ENCODE peak calls at places on chromosomes 13 and 19, in seven cellular contexts. X is upper lobe of right lung, R is keratinocyte, H is astrocyte of the spinal cord, J is K562, Q is fibroblast of lung, T is mammary epithelial cell. N is an unnamed sample.
A peak's percentile ranks its signal among the peaks of the same experiment; 100 is the strongest.

GRCh38 chr19:7657047-7657779 is 11.6 kb upstream of the RETN start:
- DNase-seq in X (peak; percentile 87), R (no peak), H (no peak), J (no peak), Q (peak; percentile 8), T (no peak), N (no peak)

GRCh38 chr13:101019126-101019525 is 344.5 kb upstream of the TMTC4 start:
- DNase-seq in X (no peak), R (no peak), H (peak; percentile 17), J (no peak), Q (no peak), T (no peak), N (peak; percentile 63)

GRCh38 chr19:56748443-56748842 is 76.9 kb upstream of the ZNF835 start:
- DNase-seq in X (no peak), R (no peak), H (no peak), J (no peak), Q (peak; percentile 14), T (no peak), N (no peak)

GRCh38 chr19:18514800-18515682 is 6.8 kb downstream of the ELL start:
- DNase-seq in X (peak; percentile 81), R (no peak), H (peak; percentile 51), J (no peak), Q (peak; percentile 92), T (no peak), N (peak; percentile 78)

GRCh38 chr19:11570039-11570462 is 7.4 kb downstream of the ACP5 start:
- DNase-seq in X (no peak), R (no peak), H (no peak), J (no peak), Q (no peak), T (no peak), N (no peak)

GRCh38 chr13:59038824-59039223 is 1124.9 kb downstream of the DIAPH3 start:
- DNase-seq in X (no peak), R (no peak), H (peak; percentile 69), J (no peak), Q (peak; percentile 50), T (no peak), N (no peak)

GRCh38 chr19:58518261-58519086 is 1.1 kb downstream of the ZBTB45 start:
- DNase-seq in X (no peak), R (no peak), H (no peak), J (no peak), Q (no peak), T (no peak), N (no peak)

GRCh38 chr19:28314771-28315170 is 898.2 kb downstream of the UQCRFS1 start:
- DNase-seq in X (no peak), R (no peak), H (no peak), J (no peak), Q (no peak), T (no peak), N (no peak)

GRCh38 chr13:104021806-104022397 is 955.7 kb upstream of the SLC10A2 start:
- DNase-seq in X (no peak), R (no peak), H (no peak), J (no peak), Q (no peak), T (no peak), N (no peak)

GRCh38 chr19:17076539-17076919 is 952 bp downstream of the MYO9B start:
- DNase-seq in X (no peak), R (no peak), H (no peak), J (no peak), Q (no peak), T (peak; percentile 27), N (no peak)

GRCh38 chr19:47582320-47582909 is 9.5 kb upstream of the ZNF541 start:
- DNase-seq in X (no peak), R (no peak), H (peak; percentile 22), J (no peak), Q (peak; percentile 80), T (no peak), N (no peak)

GRCh38 chr19:12365094-12365371 is 450 bp downstream of the ZNF442 start:
- DNase-seq in X (no peak), R (no peak), H (peak; percentile 18), J (no peak), Q (peak; percentile 18), T (peak; percentile 30), N (no peak)

GRCh38 chr13:97436845-97437244 is 2.9 kb downstream of the RAP2A start:
- DNase-seq in X (no peak), R (no peak), H (no peak), J (no peak), Q (no peak), T (no peak), N (no peak)
- H3K4me3 ChIP-seq in X (peak overlapping the region; percentile 85), R (no peak overlapping the region), H (no peak overlapping the region), J (no peak overlapping the region), Q (peak overlapping the region; percentile 92), T (no peak overlapping the region), N (no peak overlapping the region)

DNA sequence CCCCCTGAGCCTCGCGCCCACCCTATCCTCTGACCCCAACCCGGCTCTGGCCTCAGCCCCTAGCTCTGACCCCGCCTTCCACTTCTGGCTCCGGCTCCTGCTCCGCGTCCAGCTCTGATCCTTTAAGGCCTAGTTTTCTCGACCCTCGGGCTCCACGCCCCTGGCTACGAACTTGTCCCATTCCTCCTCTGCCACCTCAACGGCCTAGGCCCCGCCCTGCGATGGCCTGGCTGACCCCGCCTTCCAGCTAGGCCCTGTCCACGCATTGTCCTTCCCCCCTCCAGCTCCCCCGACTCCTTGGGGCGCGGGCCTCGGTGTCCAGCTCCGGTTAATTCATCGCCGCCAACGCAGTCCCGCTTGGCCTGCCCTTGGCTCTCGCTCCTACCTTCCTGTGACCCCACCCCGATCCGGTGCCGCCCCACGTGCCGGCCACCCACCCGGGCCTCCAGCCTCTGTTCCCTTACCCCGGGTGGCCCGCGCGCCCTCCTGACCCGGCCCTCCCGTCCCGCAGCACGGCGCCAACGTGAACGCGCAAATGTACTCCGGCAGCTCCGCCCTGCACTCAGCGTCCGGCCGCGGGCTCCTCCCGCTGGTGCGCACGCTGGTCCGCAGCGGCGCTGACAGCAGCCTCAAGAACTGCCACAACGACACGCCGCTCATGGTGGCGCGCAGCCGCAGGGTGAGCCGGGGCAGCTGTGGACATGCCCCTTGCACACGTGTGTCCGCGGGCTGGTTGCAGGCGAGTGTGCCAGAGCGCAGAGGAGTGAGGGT is 9.4 kb downstream of the BCL3 start:
- DNase-seq in X (peak; percentile 85), R (no peak), H (peak; percentile 66), J (no peak), Q (peak; percentile 76), T (no peak), N (no peak)
- TF ChIP-seq CTCF in X (no peak), R (no peak), H (peak; percentile 21), J (no peak), Q (no peak), T (no peak), N (no peak)

GRCh38 chr19:15199652-15200574 is 882 bp downstream of the NOTCH3 start:
- DNase-seq in X (no peak), R (no peak), H (no peak), J (peak; percentile 59), Q (no peak), T (no peak), N (no peak)
- H3K4me3 ChIP-seq in X (peak overlapping the region; percentile 52), R (peak overlapping the region; percentile 57), H (peak overlapping the region; percentile 60), J (no peak overlapping the region), Q (peak overlapping the region; percentile 54), T (peak overlapping the region; percentile 86), N (peak overlapping the region; percentile 22)

GRCh38 chr19:3061214-3062161 is 807 bp downstream of the TLE5 start:
- DNase-seq in X (peak; percentile 83), R (no peak), H (no peak), J (peak; percentile 85), Q (peak; percentile 53), T (no peak), N (no peak)
- TF ChIP-seq CTCF in X (peak; percentile 39), R (peak; percentile 20), H (peak; percentile 8), J (peak; percentile 56), Q (peak; percentile 13), T (no peak), N (no peak)

GRCh38 chr19:10135551-10136334 is 16.0 kb upstream of the EIF3G start:
- DNase-seq in X (peak; percentile 91), R (no peak), H (no peak), J (no peak), Q (no peak), T (peak; percentile 67), N (no peak)
- H3K4me3 ChIP-seq in X (peak overlapping the region; percentile 45), R (no peak overlapping the region), H (no peak overlapping the region), J (no peak overlapping the region), Q (no peak overlapping the region), T (peak overlapping the region; percentile 29), N (no peak overlapping the region)

GRCh38 chr19:30406220-30406944 is 34.2 kb downstream of the ZNF536 start:
- DNase-seq in X (no peak), R (no peak), H (no peak), J (no peak), Q (peak; percentile 1), T (no peak), N (no peak)
- TF ChIP-seq CTCF in X (peak; percentile 33), R (peak; percentile 5), H (no peak), J (peak; percentile 36), Q (no peak), T (no peak), N (no peak)

DNA sequence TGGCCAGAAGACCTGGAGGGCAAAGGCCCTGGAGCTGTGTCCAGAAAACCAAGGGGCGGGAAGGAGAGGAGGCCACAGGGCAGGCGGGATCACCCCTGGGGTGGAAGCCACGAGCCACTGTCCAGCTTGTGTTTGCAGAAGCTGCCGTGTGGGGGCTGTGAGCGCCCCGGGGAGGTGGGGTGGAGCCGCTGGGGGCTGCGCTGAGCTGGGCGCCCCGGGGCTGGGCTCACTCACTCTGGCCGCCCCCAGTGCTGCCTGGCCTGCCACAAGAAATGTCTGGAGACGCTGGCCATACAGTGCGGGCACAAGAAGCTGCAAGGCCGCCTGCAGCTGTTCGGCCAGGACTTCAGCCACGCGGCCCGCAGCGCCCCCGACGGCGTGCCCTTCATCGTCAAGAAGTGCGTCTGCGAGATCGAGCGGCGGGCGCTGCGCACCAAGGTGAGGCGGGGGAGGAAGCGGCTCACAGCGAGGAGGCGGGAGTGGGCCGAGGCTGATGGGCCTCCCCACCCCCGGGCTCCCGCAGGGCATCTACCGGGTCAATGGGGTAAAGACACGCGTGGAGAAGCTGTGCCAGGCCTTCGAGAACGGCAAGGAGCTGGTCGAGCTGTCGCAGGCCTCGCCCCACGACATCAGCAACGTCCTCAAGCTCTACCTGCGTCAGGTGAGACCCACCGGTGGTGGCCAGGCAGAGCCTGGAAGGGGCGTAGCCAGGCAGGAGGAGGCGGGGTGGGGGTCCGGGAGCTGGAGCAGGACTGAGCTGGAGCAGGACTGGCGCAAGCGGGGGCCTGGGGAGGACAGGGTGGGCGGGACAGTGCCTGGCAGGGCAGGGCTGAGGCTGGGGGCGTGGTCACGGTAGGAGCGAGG is 13.6 kb downstream of the POLR2E start:
- DNase-seq in X (peak; percentile 72), R (no peak), H (no peak), J (no peak), Q (no peak), T (no peak), N (no peak)
- H3K4me3 ChIP-seq in X (no peak overlapping the region), R (no peak overlapping the region), H (no peak overlapping the region), J (no peak overlapping the region), Q (no peak overlapping the region), T (peak overlapping the region; percentile 25), N (peak overlapping the region; percentile 24)

N was measured in epithelial cell of proximal tubule.